ENCODE peak calls at places on chromosomes 5 and 9, in four cellular contexts. I is HT1080, P is HEK293T, K is iris pigment epithelial cell. B is an unnamed sample.

GRCh38 chr5:76755779-76756637 is 40.1 kb downstream of the F2R start:
- DNase-seq in P (no peak), K (no peak), I (no peak), B (no peak)

GRCh38 chr5:153782589-153783238 is 256.0 kb downstream of the FAM114A2 start:
- DNase-seq in K (peak; percentile 30), P (no peak), I (peak; percentile 78), B (no peak)

GRCh38 chr9:80557256-80557655 is 985.5 kb downstream of the TLE4 start:
- DNase-seq in K (peak; percentile 68), P (no peak), I (no peak), B (no peak)

GRCh38 chr9:134968011-134968822 is 50.5 kb upstream of the FCN1 start:
- DNase-seq in K (peak; percentile 63), I (peak; percentile 52), P (peak; percentile 32), B (no peak)

GRCh38 chr5:115859378-115859777 is 17.6 kb downstream of the AP3S1 start:
- DNase-seq in K (no peak), I (no peak), P (no peak), B (no peak)

GRCh38 chr5:67748165-67748690 is 467.3 kb upstream of the PIK3R1 start:
- DNase-seq in K (no peak), I (no peak), P (no peak), B (no peak)

GRCh38 chr9:33092634-33093033 is 16.2 kb upstream of the SMU1 start:
- DNase-seq in P (no peak), K (peak; percentile 31), I (no peak), B (no peak)

GRCh38 chr9:103372828-103373227 is 377.7 kb downstream of the CYLC2 start:
- DNase-seq in I (no peak), K (no peak), P (no peak), B (no peak)

GRCh38 chr5:109567374-109568044 is 122.2 kb upstream of the MAN2A1 start:
- DNase-seq in K (peak; percentile 5), I (peak; percentile 29), P (no peak), B (no peak)

GRCh38 chr5:124087752-124088151 is 575.8 kb downstream of the CSNK1G3 start:
- DNase-seq in P (no peak), K (no peak), I (no peak), B (no peak)

GRCh38 chr5:116370886-116371285 is 203.7 kb downstream of the SEMA6A start:
- DNase-seq in P (no peak), I (peak; percentile 65), K (peak; percentile 58), B (peak; percentile 48)

GRCh38 chr5:38443390-38443789 is 113.1 kb downstream of the LIFR start:
- DNase-seq in K (no peak), I (no peak), P (no peak), B (no peak)

GRCh38 chr9:137025120-137025966 is 2.7 kb downstream of the ABCA2 start:
- DNase-seq in I (no peak), K (no peak), P (no peak), B (no peak)

GRCh38 chr9:35611230-35611797 is 6.3 kb downstream of the TESK1 start:
- DNase-seq in K (peak; percentile 59), P (peak; percentile 58), I (no peak), B (no peak)

GRCh38 chr5:53403291-53403690 is 77.1 kb upstream of the FST start:
- DNase-seq in I (no peak), P (no peak), K (no peak), B (no peak)

GRCh38 chr5:167710444-167711025 is 580.9 kb upstream of the WWC1 start:
- DNase-seq in I (no peak), P (no peak), K (peak; percentile 37), B (no peak)

GRCh38 chr9:99008187-99008586 is 64.5 kb downstream of the COL15A1 start:
- DNase-seq in K (no peak), I (no peak), P (no peak), B (no peak)

GRCh38 chr5:156552855-156553358 is 225.9 kb downstream of the SGCD start:
- DNase-seq in P (no peak), I (peak; percentile 1), K (no peak), B (no peak)

GRCh38 chr5:179238628-179238970 is 106.7 kb downstream of the ADAMTS2 start:
- DNase-seq in K (no peak), P (no peak), I (no peak), B (no peak)

GRCh38 chr5:156295434-156295833 is 31.5 kb upstream of the SGCD start:
- DNase-seq in P (no peak), K (no peak), I (no peak), B (no peak)

GRCh38 chr9:116689633-116690032 is 2.5 kb downstream of the TRIM32 start:
- DNase-seq in I (no peak), K (no peak), P (no peak), B (no peak)

GRCh38 chr5:39779836-39780235 is 355.1 kb upstream of the DAB2 start:
- DNase-seq in P (no peak), K (no peak), I (no peak), B (no peak)

GRCh38 chr9:109349431-109349846 is 28.6 kb upstream of the EPB41L4B start:
- DNase-seq in K (peak; percentile 96), P (no peak), I (peak; percentile 74), B (peak; percentile 74)

GRCh38 chr5:122192883-122193496 is 63.6 kb downstream of the ZNF474 start:
- DNase-seq in K (peak; percentile 73), P (peak; percentile 61), I (peak; percentile 69), B (no peak)

GRCh38 chr9:85960688-85961093 is 19.7 kb downstream of the NAA35 start:
- DNase-seq in K (peak; percentile 60), P (peak; percentile 36), I (no peak), B (no peak)

GRCh38 chr9:108058137-108058779 is 568.7 kb upstream of the KLF4 start:
- DNase-seq in I (no peak), P (no peak), K (no peak), B (no peak)

GRCh38 chr5:178367351-178368120 is 134.9 kb upstream of the PHYKPL start:
- DNase-seq in P (no peak), I (no peak), K (no peak), B (no peak)

GRCh38 chr9:89226076-89226475 is 47.5 kb upstream of the SHC3 start:
- DNase-seq in I (peak; percentile 13), K (peak; percentile 59), P (no peak), B (no peak)

GRCh38 chr5:149237662-149238061 is 34.0 kb upstream of the AFAP1L1 start:
- DNase-seq in P (no peak), I (no peak), K (no peak), B (no peak)